ENCODE peak calls at places on chromosomes 16 and 17, in ten cellular contexts. Z is activated naive CD8-positive, alpha-beta T cell treated with anti-CD3 and anti-CD28 coated beads, Interleukin-2, amount 50 U/mL, for 24 hours; I is omental fat pad; E is HCEC 1CT; N is NCI-H2081; R is activated CD4-positive, CD25-positive, alpha-beta regulatory T cell; B is hepatic stellate cell; K is activated gamma-delta T cell treated with anti-CD3 and anti-CD28 coated beads, Interleukin-2, amount 50 U/mL, for 16 hours; U is activated T-helper 2 cell treated with anti-CD3 and anti-CD28 coated beads, Interferon-gamma antibody, Interleukin-2, Interleukin-4, amounts not matched to agents 10 μg/mL and 5 μg/mL and 100 μg/mL, durations not matched to agents 14 hours and 24 hours and 36 hours; W is frontal cortex. L is an unnamed sample.

GRCh38 chr16:35748621-35749252 is 2289.3 kb downstream of the TP53TG3F start:
- DNase-seq in K (no peak), N (no peak), R (no peak), Z (no peak), E (no peak), B (no peak), U (no peak), I (peak; percentile 4), W (no peak), L (no peak)

GRCh38 chr16:19853973-19854876 is 30.4 kb downstream of the GPRC5B start:
- DNase-seq in I (no peak), Z (no peak), B (no peak), E (no peak), R (no peak), U (no peak), K (no peak), N (peak; percentile 8), W (no peak), L (no peak)

GRCh38 chr16:19666451-19666850 is 51.6 kb downstream of the KNOP1 start:
- DNase-seq in Z (no peak), B (no peak), I (no peak), N (no peak), U (no peak), E (no peak), R (no peak), W (no peak), K (no peak), L (no peak)

GRCh38 chr17:1452836-1453235 is 3.2 kb downstream of the CRK start:
- DNase-seq in R (no peak), B (no peak), N (no peak), U (no peak), I (no peak), E (no peak), W (no peak), Z (no peak), K (no peak), L (no peak)

GRCh38 chr17:19269641-19270040 is 32.5 kb downstream of the EPN2 start:
- DNase-seq in W (no peak), B (no peak), N (no peak), Z (no peak), I (no peak), K (no peak), E (no peak), R (no peak), U (no peak), L (no peak)

GRCh38 chr17:78300962-78301820 is 58.7 kb downstream of the SOCS3 start:
- DNase-seq in W (no peak), I (no peak), K (no peak), Z (no peak), U (no peak), E (peak; percentile 72), R (no peak), B (no peak), N (no peak), L (no peak)

GRCh38 chr16:52368899-52369298 is 178.0 kb downstream of the TOX3 start:
- DNase-seq in R (no peak), U (no peak), Z (no peak), B (no peak), W (no peak), I (no peak), N (no peak), K (no peak), E (no peak), L (no peak)

GRCh38 chr17:64115871-64116534 is 13.9 kb downstream of the ERN1 start:
- DNase-seq in U (peak; percentile 26), N (no peak), E (peak; percentile 91), W (no peak), Z (no peak), I (no peak), R (no peak), K (no peak), B (peak; percentile 49), L (peak; percentile 41)

GRCh38 chr16:38941-39892 is 14.2 kb downstream of the POLR3K start:
- DNase-seq in U (peak; percentile 49), N (no peak), B (no peak), W (no peak), Z (peak; percentile 46), E (no peak), K (peak; percentile 34), I (no peak), R (no peak), L (no peak)

GRCh38 chr16:17331071-17331521 is 139.7 kb downstream of the XYLT1 start:
- DNase-seq in R (no peak), B (no peak), Z (no peak), N (no peak), K (no peak), I (no peak), U (no peak), E (no peak), W (no peak), L (no peak)

GRCh38 chr16:47967374-47967773 is 188.4 kb downstream of the ABCC12 start:
- DNase-seq in Z (no peak), N (no peak), K (no peak), B (no peak), U (no peak), I (no peak), W (no peak), R (no peak), E (no peak), L (no peak)

GRCh38 chr16:12998376-12999085 is 97.1 kb downstream of the SHISA9 start:
- DNase-seq in K (no peak), W (no peak), E (no peak), B (no peak), R (no peak), Z (no peak), N (no peak), I (no peak), U (no peak), L (no peak)

GRCh38 chr16:3876160-3876559 is 4.4 kb downstream of the CREBBP start:
- DNase-seq in B (no peak), Z (no peak), W (no peak), N (no peak), R (no peak), K (no peak), E (no peak), U (no peak), I (no peak), L (no peak)

GRCh38 chr17:3992370-3992769 is 28.1 kb upstream of the ATP2A3 start:
- DNase-seq in R (no peak), U (no peak), B (no peak), E (no peak), N (no peak), W (no peak), I (no peak), K (no peak), Z (no peak), L (no peak)

GRCh38 chr16:13906426-13907089 is 13.4 kb upstream of the ERCC4 start:
- DNase-seq in N (no peak), R (no peak), I (no peak), K (no peak), W (no peak), E (no peak), U (no peak), B (no peak), Z (no peak), L (no peak)